ENCODE peak calls at places on chromosome 2, in six cellular contexts. O is RWPE1, T is tibial nerve, W is GM13977, S is ascending aorta, E is GM13976. K is an unnamed sample.

GRCh38 chr2:177984739-177985138 is 87.8 kb downstream of the PDE11A start:
- DNase-seq in W (no peak), S (no peak), T (no peak), O (no peak), E (no peak), K (no peak)

GRCh38 chr2:2562867-2563266 is 231.8 kb upstream of the MYT1L start:
- DNase-seq in E (no peak), O (no peak), S (no peak), T (no peak), W (no peak), K (no peak)

GRCh38 chr2:24209389-24210105 is 34.7 kb downstream of the FAM228A start:
- DNase-seq in T (no peak), W (no peak), S (no peak), E (no peak), O (no peak), K (no peak)

GRCh38 chr2:222024934-222025890 is 273.6 kb downstream of the PAX3 start:
- DNase-seq in S (no peak), O (peak; percentile 36), W (no peak), T (no peak), E (peak; percentile 27), K (no peak)

GRCh38 chr2:113980946-113981345 is 91.1 kb downstream of the ACTR3 start:
- DNase-seq in W (no peak), S (no peak), T (no peak), E (no peak), O (no peak), K (no peak)

GRCh38 chr2:206616141-206616540 is 26.1 kb upstream of the FAM237A start:
- DNase-seq in E (no peak), O (peak; percentile 26), T (no peak), W (no peak), S (no peak), K (no peak)

GRCh38 chr2:74735544-74735943 is 81.5 kb downstream of the SEMA4F start:
- DNase-seq in E (no peak), T (no peak), W (no peak), O (no peak), S (no peak), K (no peak)

GRCh38 chr2:191728710-191729597 is 51.0 kb downstream of the NABP1 start:
- DNase-seq in S (no peak), E (no peak), T (no peak), W (no peak), O (peak; percentile 27), K (no peak)

GRCh38 chr2:150535176-150535575 is 47.7 kb upstream of the RND3 start:
- DNase-seq in W (no peak), T (no peak), O (no peak), S (no peak), E (no peak), K (no peak)

GRCh38 chr2:116924509-116924908 is 890.0 kb upstream of the DDX18 start:
- DNase-seq in E (no peak), S (no peak), W (no peak), T (no peak), O (no peak), K (no peak)

GRCh38 chr2:14385043-14385442 is 247.5 kb upstream of the LRATD1 start:
- DNase-seq in T (no peak), S (no peak), E (no peak), W (no peak), O (no peak), K (no peak)

GRCh38 chr2:62561586-62561985 is 55.6 kb upstream of the TMEM17 start:
- DNase-seq in O (no peak), S (no peak), E (no peak), W (no peak), T (no peak), K (no peak)

GRCh38 chr2:97999536-97999935 is 3.8 kb upstream of the TMEM131 start:
- DNase-seq in W (no peak), T (no peak), E (no peak), O (no peak), S (no peak), K (no peak)

GRCh38 chr2:78309460-78309859 is 716.0 kb upstream of the REG3G start:
- DNase-seq in O (no peak), S (no peak), W (no peak), T (no peak), E (no peak), K (no peak)

GRCh38 chr2:177972123-177972522 is 100.5 kb downstream of the PDE11A start:
- DNase-seq in T (no peak), O (no peak), E (no peak), W (no peak), S (no peak), K (no peak)

DNA sequence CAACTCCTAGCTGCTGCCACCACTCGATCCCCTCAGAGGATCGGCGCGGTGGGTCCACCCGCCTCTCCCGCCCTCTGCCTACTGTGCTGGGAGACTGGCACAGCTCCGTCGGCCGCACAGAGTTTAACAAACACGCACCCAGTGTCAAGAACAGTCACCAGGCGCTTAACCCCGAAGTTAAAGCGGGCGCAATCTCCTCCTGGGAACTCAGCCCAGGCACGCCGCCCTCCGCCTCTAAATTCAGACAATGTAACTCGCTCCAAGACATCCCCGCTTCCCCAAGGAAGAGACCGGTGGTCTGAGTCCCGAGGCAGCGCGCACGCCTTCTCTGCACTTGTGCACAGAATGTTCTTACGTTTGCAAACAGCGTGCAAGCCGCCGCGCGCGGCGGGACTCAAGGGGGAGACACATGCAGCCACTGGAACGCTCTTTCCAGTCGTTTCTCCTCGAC is 533 bp downstream of the CXCR4 start:
- DNase-seq in T (no peak), O (no peak), S (no peak), W (peak; percentile 42), E (peak; percentile 50), K (peak; percentile 49)
- TF ChIP-seq CTCF in T (no peak), O (no peak), S (no peak), W (no peak), E (no peak), K (no peak)

GRCh38 chr2:64003239-64003638 is 16.0 kb downstream of the VPS54 start:
- DNase-seq in W (no peak), S (no peak), E (no peak), T (no peak), O (no peak), K (no peak)

GRCh38 chr2:63999049-63999448 is 20.2 kb downstream of the VPS54 start:
- DNase-seq in W (no peak), O (no peak), E (no peak), S (no peak), T (no peak), K (no peak)

GRCh38 chr2:64001382-64002101 is 17.7 kb downstream of the VPS54 start:
- DNase-seq in W (no peak), E (no peak), T (no peak), O (no peak), S (no peak), K (no peak)

GRCh38 chr2:64005707-64006356 is 13.4 kb downstream of the VPS54 start:
- DNase-seq in E (no peak), W (no peak), T (no peak), O (no peak), S (no peak), K (no peak)

DNA sequence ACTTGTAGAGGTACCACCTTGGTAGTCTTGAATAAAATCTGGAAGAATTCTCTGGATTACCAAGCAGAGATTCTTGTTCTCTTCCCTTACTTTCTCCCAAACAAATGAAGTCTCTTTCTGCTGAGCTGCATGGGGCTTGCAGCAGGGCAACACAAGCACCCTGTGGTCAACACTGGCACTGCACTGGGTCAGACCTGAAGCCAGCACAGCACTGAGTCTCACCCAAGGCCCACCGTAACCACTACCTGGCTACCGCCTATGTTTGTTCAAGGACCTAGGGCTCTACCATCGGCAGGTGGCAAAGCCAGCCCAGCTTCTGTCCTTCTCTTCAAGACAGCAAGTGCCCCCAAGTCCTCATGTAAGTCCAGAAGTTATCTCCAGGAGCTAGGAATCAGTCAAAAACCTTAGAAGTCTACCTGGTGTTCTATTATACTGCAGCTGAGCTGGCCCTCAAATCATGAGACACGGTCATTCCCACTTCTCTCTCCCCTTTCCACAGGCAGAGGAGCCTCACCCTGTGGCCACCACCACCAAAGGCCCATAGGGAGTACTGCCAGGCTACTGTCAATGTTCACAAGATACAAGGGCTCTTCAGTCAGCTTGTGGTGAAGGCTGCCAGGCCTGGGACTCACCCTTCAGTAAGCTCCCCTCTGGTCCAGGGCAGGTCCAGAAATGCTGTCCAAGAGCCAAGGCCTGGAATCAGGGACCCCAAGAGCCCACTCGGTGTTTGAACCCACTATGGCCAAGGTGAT is 18.4 kb downstream of the VPS54 start:
- DNase-seq in E (no peak), W (no peak), O (no peak), S (no peak), T (no peak), K (no peak)
- TF ChIP-seq CTCF in E (no peak), W (no peak), O (no peak), S (no peak), T (no peak), K (no peak)

DNA sequence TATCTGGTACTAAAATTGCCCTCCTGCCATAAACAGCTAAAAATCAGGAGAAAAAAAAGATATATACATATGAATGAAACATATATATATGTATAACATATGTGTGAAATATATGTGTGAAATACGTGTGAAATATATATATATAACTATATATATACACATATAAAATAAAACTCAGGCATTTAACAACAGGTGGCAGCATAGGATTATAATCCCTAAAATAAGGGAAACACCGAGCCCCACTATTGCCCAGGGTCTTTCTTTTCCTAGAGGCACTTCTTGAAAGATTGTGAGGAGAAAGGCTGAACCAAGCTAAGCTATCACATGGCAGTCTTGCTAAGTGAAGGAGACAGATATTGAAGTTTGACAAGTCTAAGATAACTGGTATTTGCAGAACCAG is 65.9 kb upstream of the CYTIP start:
- DNase-seq in S (no peak), T (no peak), E (no peak), O (no peak), W (no peak), K (no peak)
- TF ChIP-seq CTCF in S (no peak), T (no peak), E (no peak), O (no peak), W (no peak), K (no peak)

GRCh38 chr2:149313512-149313972 is 16.8 kb upstream of the LYPD6 start:
- DNase-seq in O (peak; percentile 71), S (no peak), E (peak; percentile 55), T (no peak), W (peak; percentile 82), K (peak; percentile 63)
- TF ChIP-seq CTCF in O (peak; percentile 61), S (peak; percentile 65), E (peak; percentile 58), T (peak; percentile 59), W (peak; percentile 74), K (peak; percentile 74)

DNA sequence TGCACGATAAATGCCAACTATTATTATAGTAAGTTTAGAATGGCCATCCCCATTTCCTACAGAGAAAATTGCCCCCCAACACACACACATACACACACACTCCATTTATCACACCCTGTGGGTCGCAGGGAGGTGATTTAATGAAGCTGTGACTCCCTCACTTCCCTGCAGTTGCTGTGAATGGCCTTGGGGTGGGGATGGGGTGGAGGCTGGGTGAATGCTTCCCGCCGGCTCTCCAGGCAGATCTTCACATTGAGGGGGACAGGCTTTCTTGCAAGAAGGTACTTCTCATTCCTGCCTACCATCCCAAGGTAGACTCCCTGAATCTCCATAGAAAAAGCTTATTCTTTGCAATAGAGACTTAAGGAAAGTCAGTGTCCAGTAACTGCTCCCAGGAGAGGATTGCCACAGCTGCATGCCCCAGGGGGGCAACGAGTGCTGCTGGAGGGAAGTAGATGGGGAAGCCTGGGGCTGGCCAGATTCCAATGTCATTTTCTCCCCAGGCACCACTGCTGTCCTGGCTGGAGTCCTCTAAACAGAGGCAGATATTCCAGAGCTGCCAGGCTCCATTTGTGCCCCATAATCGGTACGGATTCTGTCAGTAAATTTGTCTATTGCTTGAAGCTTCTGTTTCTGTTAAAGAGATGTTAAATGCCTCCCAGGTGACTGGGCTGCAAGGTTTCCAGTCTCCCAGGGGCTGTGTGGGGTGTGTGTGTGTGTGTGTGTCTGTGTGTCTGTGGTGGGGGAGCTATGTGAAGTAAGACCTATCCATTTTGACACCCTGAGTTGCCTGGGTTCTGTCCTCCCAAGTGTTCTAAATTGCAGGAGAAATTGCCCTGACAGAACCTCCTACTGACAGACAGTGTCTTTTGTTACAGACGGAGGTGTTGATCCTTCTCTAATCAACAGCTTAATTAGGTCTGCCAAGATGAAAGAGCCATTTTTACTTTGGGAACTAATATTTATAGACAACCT is 265.4 kb downstream of the SRBD1 start:
- DNase-seq in T (no peak), O (no peak), S (no peak), W (no peak), E (no peak), K (no peak)
- TF ChIP-seq CTCF in T (no peak), O (no peak), S (no peak), W (no peak), E (no peak), K (no peak)